ENCODE peak calls at places on chromosomes 4 and X, in eight cellular contexts. C is neural progenitor cell; K is CD8-positive, alpha-beta T cell; S is A549; E is IMR-90; G is lung; J is right atrium auricular region; D is left ventricle myocardium inferior. U is an unnamed sample.

GRCh38 chr4:26484032-26484515 is 6.2 kb downstream of the CCKAR start:
- DNase-seq in J (no peak), K (no peak), G (no peak), S (no peak), D (no peak), C (no peak), E (peak; percentile 35), U (no peak)

GRCh38 chr4:155079866-155080265 is 128.6 kb upstream of the NPY2R start:
- DNase-seq in C (no peak), J (no peak), E (no peak), K (no peak), G (no peak), S (no peak), D (no peak), U (no peak)

GRCh38 chr4:130178106-130178505 is 1082.2 kb downstream of the C4orf33 start:
- DNase-seq in K (no peak), C (no peak), E (no peak), S (no peak), J (no peak), D (no peak), G (no peak), U (no peak)

GRCh38 chr4:172963498-172964294 is 204.9 kb upstream of the GALNT7 start:
- DNase-seq in C (no peak), J (no peak), G (no peak), E (no peak), D (no peak), K (no peak), S (no peak), U (no peak)

GRCh38 chrX:17613979-17614572 is 123.2 kb upstream of the SCML1 start:
- DNase-seq in J (no peak), G (peak; percentile 44), E (peak; percentile 51), S (no peak), C (no peak), K (no peak), D (no peak), U (peak; percentile 6)

GRCh38 chrX:83510466-83511181 is 2.5 kb downstream of the POU3F4 start:
- DNase-seq in D (no peak), E (no peak), G (no peak), K (no peak), J (no peak), C (peak; percentile 50), S (no peak), U (no peak)

GRCh38 chr4:52957220-52957686 is 95.1 kb downstream of the RASL11B start:
- DNase-seq in C (peak; percentile 66), E (peak; percentile 58), S (no peak), G (no peak), K (no peak), D (no peak), J (no peak), U (no peak)

GRCh38 chr4:142940614-142941013 is 94.5 kb upstream of the INPP4B start:
- DNase-seq in J (no peak), C (no peak), K (no peak), E (no peak), G (no peak), S (no peak), D (peak; percentile 25), U (no peak)

GRCh38 chr4:183831026-183831446 is 74.1 kb upstream of the STOX2 start:
- DNase-seq in C (no peak), E (no peak), S (no peak), D (no peak), G (no peak), K (no peak), J (no peak), U (peak; percentile 49)

GRCh38 chr4:67750691-67751090 is 3.5 kb downstream of the GNRHR start:
- DNase-seq in S (no peak), K (no peak), E (no peak), G (no peak), D (no peak), C (no peak), J (no peak), U (no peak)

GRCh38 chr4:180434131-180434895 is 1808.9 kb upstream of the TENM3 start:
- DNase-seq in D (no peak), C (no peak), E (no peak), J (no peak), S (no peak), G (no peak), K (no peak), U (no peak)
- H3K27ac ChIP-seq in D (no peak overlapping the region), C (no peak overlapping the region), E (no peak overlapping the region), J (no peak overlapping the region), S (no peak overlapping the region), G (no peak overlapping the region), K (no peak overlapping the region), U (no peak overlapping the region)

GRCh38 chr4:187380181-187380581 is 615.4 kb upstream of the ZFP42 start:
- DNase-seq in J (no peak), S (no peak), K (no peak), D (no peak), E (peak; percentile 15), G (peak; percentile 28), C (peak; percentile 59), U (peak; percentile 5)
- TF ChIP-seq CTCF in J (no peak), S (no peak), K (no peak), D (no peak), E (no peak), G (no peak), C (peak; percentile 57), U (no peak)

GRCh38 chrX:139206914-139207313 is 323.6 kb upstream of the F9 start:
- DNase-seq in K (no peak), G (no peak), J (no peak), D (no peak), S (no peak), E (no peak), C (no peak), U (no peak)

GRCh38 chrX:139204576-139204902 is 326.0 kb upstream of the F9 start:
- DNase-seq in E (no peak), S (no peak), D (no peak), K (no peak), J (no peak), G (no peak), C (no peak), U (no peak)

GRCh38 chrX:139202742-139203410 is 327.7 kb upstream of the F9 start:
- DNase-seq in J (no peak), S (no peak), K (no peak), E (no peak), G (no peak), C (peak; percentile 47), D (peak; percentile 10), U (no peak)

GRCh38 chrX:139203681-139204575 is 326.6 kb upstream of the F9 start:
- DNase-seq in S (no peak), K (no peak), E (no peak), G (no peak), D (no peak), J (no peak), C (peak; percentile 62), U (no peak)

DNA sequence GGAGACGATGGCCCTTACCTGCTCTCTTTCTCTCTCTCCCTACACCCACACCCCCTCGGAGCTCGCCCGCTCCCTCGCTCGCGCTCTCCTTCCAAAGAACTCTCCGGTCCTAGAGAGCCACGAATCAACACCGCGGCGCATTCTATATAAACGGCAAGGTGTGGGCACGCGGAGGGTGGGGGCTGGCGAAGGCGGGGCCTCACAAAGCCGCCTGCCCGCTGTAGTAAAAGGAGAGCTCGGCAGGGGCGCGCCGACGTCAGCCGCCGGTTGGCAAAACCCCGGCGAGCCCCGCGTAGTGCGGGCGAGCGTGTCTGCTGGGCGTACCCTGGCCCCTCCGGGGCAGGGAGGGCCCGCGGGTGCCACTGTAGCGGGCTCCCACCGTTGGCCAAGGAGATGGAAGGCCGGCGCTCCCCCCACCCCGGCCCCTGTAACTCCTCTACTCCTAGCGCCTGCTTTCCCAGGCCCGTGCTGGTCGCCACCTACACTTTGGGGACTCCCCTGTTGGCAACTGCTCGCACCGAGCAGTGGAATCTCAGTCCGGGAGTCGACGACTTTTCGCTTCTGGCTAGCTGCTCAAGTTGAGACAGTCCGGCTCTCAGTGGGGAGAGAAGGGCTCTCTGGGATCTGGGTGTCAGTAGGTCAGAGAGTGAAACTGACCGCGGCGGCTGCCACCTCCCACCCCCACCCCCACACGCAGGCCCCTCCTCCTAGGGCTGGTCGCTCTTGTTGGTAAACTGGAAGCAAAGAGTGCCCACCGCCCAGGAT is 325.5 kb upstream of the F9 start:
- DNase-seq in E (no peak), K (no peak), C (peak; percentile 67), G (no peak), D (peak; percentile 18), S (peak; percentile 15), J (no peak), U (no peak)
- H3K4me3 ChIP-seq in E (no peak overlapping the region), K (no peak overlapping the region), C (peak overlapping the region; percentile 49), G (peak overlapping the region; percentile 19), D (peak overlapping the region; percentile 65), S (peak overlapping the region; percentile 42), J (peak overlapping the region; percentile 29), U (peak overlapping the region; percentile 18)

DNA sequence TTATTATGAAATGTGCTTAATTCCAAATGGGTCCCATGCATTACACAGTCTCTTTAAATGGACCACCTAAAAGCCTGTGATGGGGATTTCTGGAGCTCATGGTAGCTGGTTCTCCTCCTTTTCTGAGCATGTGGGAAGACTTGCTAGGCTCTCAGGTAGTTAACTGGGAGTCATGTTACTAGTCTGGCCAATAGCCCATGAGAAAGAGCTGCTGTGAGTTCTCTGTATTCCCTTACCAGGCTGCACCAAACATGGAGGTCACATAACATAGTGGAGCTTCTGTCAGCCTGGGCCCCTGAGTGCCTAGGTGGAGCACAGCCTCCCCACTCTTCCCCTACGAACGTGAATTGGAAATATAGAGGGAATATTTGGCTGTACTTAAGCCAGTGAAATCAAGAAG is 198.4 kb downstream of the MAML3 start:
- DNase-seq in K (no peak), S (no peak), J (no peak), C (no peak), E (no peak), G (no peak), D (no peak), U (no peak)
- H3K27ac ChIP-seq in K (no peak overlapping the region), S (no peak overlapping the region), J (no peak overlapping the region), C (no peak overlapping the region), E (no peak overlapping the region), G (peak overlapping the region; percentile 17), D (no peak overlapping the region), U (no peak overlapping the region)

DNA sequence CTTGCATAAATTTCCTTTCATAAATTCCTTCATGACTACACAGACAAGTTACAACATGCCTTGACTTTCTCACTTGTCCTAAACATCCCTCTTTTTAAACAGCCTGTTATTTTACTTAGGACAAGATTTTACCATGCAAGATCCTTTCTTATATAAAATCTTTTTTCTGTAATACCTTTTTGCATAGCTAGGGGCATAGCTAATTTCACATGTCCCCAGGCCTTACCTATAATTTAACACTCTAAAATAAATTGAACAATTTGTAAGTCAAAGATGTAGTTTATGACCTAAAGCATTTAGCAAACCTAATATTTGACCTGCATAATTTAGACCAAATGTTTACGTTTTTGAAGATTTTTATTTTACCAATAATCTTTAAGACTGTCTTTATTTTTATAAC is 396.3 kb upstream of the FSTL5 start:
- DNase-seq in E (no peak), G (no peak), K (no peak), D (no peak), S (no peak), J (no peak), C (no peak), U (no peak)
- TF ChIP-seq CTCF in E (no peak), G (no peak), K (no peak), D (no peak), S (no peak), J (no peak), C (no peak), U (no peak)